ENCODE peak calls at places on chromosomes 16 and 17, in four cellular contexts. A is upper lobe of right lung, H is HL-60, Y is ascending aorta. Z is an unnamed sample.

GRCh38 chr17:10226930-10227695 is 28.7 kb upstream of the GAS7 start:
- DNase-seq in A (peak; percentile 73), H (peak; percentile 34), Y (no peak), Z (peak; percentile 8)

GRCh38 chr16:82156761-82157654 is 13.0 kb downstream of the MPHOSPH6 start:
- DNase-seq in A (no peak), H (no peak), Y (no peak), Z (no peak)

GRCh38 chr17:8803531-8804416 is 4.6 kb upstream of the MFSD6L start:
- DNase-seq in A (no peak), H (no peak), Y (no peak), Z (peak; percentile 44)

GRCh38 chr16:75080205-75081029 is 36.2 kb downstream of the LDHD start:
- DNase-seq in A (no peak), H (no peak), Y (no peak), Z (no peak)

GRCh38 chr16:49455991-49456745 is 82.6 kb downstream of the C16orf78 start:
- DNase-seq in A (peak; percentile 46), H (no peak), Y (no peak), Z (no peak)

GRCh38 chr17:63337579-63337978 is 108.5 kb downstream of the CYB561 start:
- DNase-seq in A (no peak), H (no peak), Y (no peak), Z (no peak)

GRCh38 chr16:9186061-9186460 is 94.6 kb downstream of the HAPSTR1 start:
- DNase-seq in A (no peak), H (no peak), Y (no peak), Z (no peak)

GRCh38 chr17:13350466-13350865 is 251.3 kb downstream of the HS3ST3A1 start:
- DNase-seq in A (no peak), H (no peak), Y (no peak), Z (no peak)

GRCh38 chr17:29165261-29165660 is 14.9 kb downstream of the MYO18A start:
- DNase-seq in A (no peak), H (no peak), Y (no peak), Z (no peak)

GRCh38 chr16:78368121-78369102 is 269.0 kb downstream of the WWOX start:
- DNase-seq in A (no peak), H (no peak), Y (no peak), Z (no peak)

GRCh38 chr16:16141141-16141540 is 82.2 kb downstream of the ABCC6 start:
- DNase-seq in A (no peak), H (no peak), Y (no peak), Z (no peak)

GRCh38 chr17:290626-291025 is 62.0 kb downstream of the RPH3AL start:
- DNase-seq in A (peak; percentile 27), H (no peak), Y (no peak), Z (peak; percentile 65)

GRCh38 chr16:66580605-66581209 is 1.4 kb downstream of the CMTM2 start:
- DNase-seq in A (no peak), H (no peak), Y (no peak), Z (no peak)

GRCh38 chr17:17742133-17742621 is 60.9 kb downstream of the RAI1 start:
- DNase-seq in A (no peak), H (no peak), Y (no peak), Z (no peak)

GRCh38 chr16:15644306-15644961 is 1.5 kb upstream of the MARF1 start:
- DNase-seq in A (no peak), H (no peak), Y (no peak), Z (no peak)

GRCh38 chr16:54446639-54447038 is 160.1 kb upstream of the IRX3 start:
- DNase-seq in A (no peak), H (no peak), Y (no peak), Z (peak; percentile 14)

GRCh38 chr16:15811778-15812750 is 44.8 kb downstream of the MYH11 start:
- DNase-seq in A (no peak), H (no peak), Y (peak; percentile 36), Z (no peak)

GRCh38 chr17:73833779-73834613 is 189.8 kb upstream of the SDK2 start:
- DNase-seq in A (no peak), H (no peak), Y (no peak), Z (peak; percentile 39)

GRCh38 chr17:1861391-1862010 is 31.7 kb downstream of the RPA1 start:
- DNase-seq in A (no peak), H (no peak), Y (no peak), Z (no peak)

GRCh38 chr16:4416200-4417032 is at the start of gene CORO7:
- DNase-seq in A (peak; percentile 99), H (peak; percentile 97), Y (peak; percentile 87), Z (peak; percentile 98)

GRCh38 chr17:64617125-64617780 is 44.9 kb downstream of the SMURF2 start:
- DNase-seq in A (no peak), H (no peak), Y (no peak), Z (no peak)

GRCh38 chr16:6949240-6949639 is 383.4 kb upstream of the RBFOX1 start:
- DNase-seq in A (no peak), H (no peak), Y (no peak), Z (no peak)

GRCh38 chr16:21163576-21163975 is 5.1 kb downstream of the LDAF1 start:
- DNase-seq in A (no peak), H (no peak), Y (no peak), Z (no peak)

GRCh38 chr17:1362964-1363363 is 37.1 kb downstream of the YWHAE start:
- DNase-seq in A (no peak), H (peak; percentile 71), Y (no peak), Z (no peak)

GRCh38 chr17:63832455-63832854 is 5.0 kb upstream of the FTSJ3 start:
- DNase-seq in A (no peak), H (no peak), Y (no peak), Z (no peak)

GRCh38 chr16:30186444-30186781 is 3.0 kb downstream of the CORO1A start:
- DNase-seq in A (no peak), H (no peak), Y (no peak), Z (no peak)

GRCh38 chr17:82826956-82827355 is 12.9 kb downstream of the ZNF750 start:
- DNase-seq in A (no peak), H (no peak), Y (no peak), Z (no peak)

GRCh38 chr16:89841275-89841674 is 13.0 kb downstream of the SPIRE2 start:
- DNase-seq in A (no peak), H (no peak), Y (no peak), Z (no peak)

GRCh38 chr17:16486373-16487250 is 5.4 kb downstream of the LRRC75A start:
- DNase-seq in A (peak; percentile 93), H (no peak), Y (peak; percentile 21), Z (peak; percentile 100)

GRCh38 chr17:19730829-19731228 is 14.4 kb upstream of the SLC47A2 start:
- DNase-seq in A (peak; percentile 64), H (no peak), Y (no peak), Z (peak; percentile 55)

GRCh38 chr16:81910366-81910885 is 100.8 kb downstream of the SDR42E1 start:
- DNase-seq in A (no peak), H (no peak), Y (no peak), Z (no peak)

GRCh38 chr17:64442550-64442971 is 6.4 kb upstream of the MILR1 start:
- DNase-seq in A (no peak), H (no peak), Y (no peak), Z (no peak)

GRCh38 chr17:2683912-2684311 is 27.7 kb downstream of the CLUH start:
- DNase-seq in A (no peak), H (no peak), Y (no peak), Z (no peak)

GRCh38 chr16:71933913-71934696 is 38.8 kb downstream of the IST1 start:
- DNase-seq in A (no peak), H (no peak), Y (no peak), Z (no peak)

GRCh38 chr16:58020628-58021521 is 4.7 kb upstream of the MMP15 start:
- DNase-seq in A (peak; percentile 70), H (peak; percentile 53), Y (no peak), Z (peak; percentile 75)

GRCh38 chr17:4334332-4334731 is 32.1 kb downstream of the UBE2G1 start:
- DNase-seq in A (no peak), H (no peak), Y (no peak), Z (no peak)

GRCh38 chr17:4332296-4332970 is 34.0 kb downstream of the UBE2G1 start:
- DNase-seq in A (no peak), H (no peak), Y (no peak), Z (no peak)

GRCh38 chr17:4331614-4332013 is 34.9 kb downstream of the UBE2G1 start:
- DNase-seq in A (no peak), H (no peak), Y (no peak), Z (no peak)

GRCh38 chr17:4334776-4335175 is 31.7 kb downstream of the UBE2G1 start:
- DNase-seq in A (no peak), H (no peak), Y (no peak), Z (no peak)

GRCh38 chr17:4333041-4333440 is 33.4 kb downstream of the UBE2G1 start:
- DNase-seq in A (no peak), H (no peak), Y (no peak), Z (no peak)
- H3K27me3 ChIP-seq in A (no peaks in the 10 kb centered on the region), H (no peaks in the 10 kb centered on the region), Y (no peaks in the 10 kb centered on the region), Z (no peaks in the 10 kb centered on the region)

GRCh38 chr17:80322864-80323263 is 62.2 kb downstream of the RNF213 start:
- DNase-seq in A (no peak), H (no peak), Y (no peak), Z (no peak)
- H3K27me3 ChIP-seq in A (no peaks in the 10 kb centered on the region), H (no peaks in the 10 kb centered on the region), Y (no peaks in the 10 kb centered on the region), Z (no peaks in the 10 kb centered on the region)

DNA sequence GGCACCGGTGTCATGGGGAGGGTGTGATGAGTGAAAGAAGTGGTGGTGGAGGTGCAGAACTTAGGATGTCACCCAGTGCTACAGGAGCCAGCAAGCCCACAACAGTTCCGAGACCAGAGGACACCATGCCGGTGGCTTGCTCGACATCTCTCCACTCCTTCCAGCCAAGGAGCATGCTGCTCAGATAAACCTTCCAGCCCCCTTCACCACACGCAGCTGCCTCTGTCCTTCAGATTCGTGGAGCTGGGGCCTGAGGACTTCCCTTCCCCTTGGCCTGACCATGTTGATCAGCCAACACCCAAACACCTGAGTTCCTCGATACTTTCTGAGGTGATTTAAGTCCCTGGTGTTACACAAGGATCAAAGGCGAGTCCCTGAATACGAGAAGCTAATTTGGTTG is 188.8 kb upstream of the FOXF1 start:
- DNase-seq in A (no peak), H (no peak), Y (no peak), Z (no peak)
- H3K27me3 ChIP-seq in A (peaks cover 3% of the 10 kb centered on the region), H (no peaks in the 10 kb centered on the region), Y (no peaks in the 10 kb centered on the region), Z (no peaks in the 10 kb centered on the region)

DNA sequence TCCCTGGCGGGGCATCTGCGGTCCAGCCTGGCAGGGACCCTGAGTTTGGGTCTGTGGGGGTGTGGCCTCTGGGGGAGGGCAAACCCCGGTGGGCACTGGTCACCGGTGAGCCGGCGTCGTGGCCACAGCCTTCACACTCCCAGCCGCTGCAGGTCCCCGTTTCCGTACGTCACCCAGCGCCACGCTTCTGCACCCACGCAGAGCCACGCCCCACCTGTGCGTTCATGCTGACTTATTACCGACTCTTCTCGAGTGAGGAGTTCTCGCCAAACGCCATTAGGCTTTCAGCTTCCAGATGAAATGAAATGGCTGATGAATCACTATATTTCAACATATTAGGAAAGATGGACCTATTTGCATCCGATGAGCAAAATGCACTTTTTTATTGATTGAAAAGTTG is 8.8 kb upstream of the SSTR5 start:
- DNase-seq in A (no peak), H (no peak), Y (no peak), Z (no peak)
- H3K27me3 ChIP-seq in A (peaks cover 24% of the 10 kb centered on the region), H (peaks cover 8% of the 10 kb centered on the region), Y (peaks cover 9% of the 10 kb centered on the region), Z (peaks cover 3% of the 10 kb centered on the region)

GRCh38 chr16:73060948-73061495 is 13.1 kb upstream of the ZFHX3 start:
- DNase-seq in A (no peak), H (no peak), Y (no peak), Z (no peak)
- H3K27me3 ChIP-seq in A (peaks cover 34% of the 10 kb centered on the region), H (peaks cover 57% of the 10 kb centered on the region), Y (no peaks in the 10 kb centered on the region), Z (no peaks in the 10 kb centered on the region)

GRCh38 chr17:72519598-72519936 is 398.7 kb downstream of the SOX9 start:
- DNase-seq in A (no peak), H (no peak), Y (no peak), Z (no peak)
- H3K27me3 ChIP-seq in A (no peaks in the 10 kb centered on the region), H (no peaks in the 10 kb centered on the region), Y (no peaks in the 10 kb centered on the region), Z (no peaks in the 10 kb centered on the region)

GRCh38 chr16:86128246-86128645 is 229.3 kb downstream of the IRF8 start:
- DNase-seq in A (no peak), H (no peak), Y (no peak), Z (no peak)
- H3K27me3 ChIP-seq in A (peaks cover 7% of the 10 kb centered on the region), H (no peaks in the 10 kb centered on the region), Y (no peaks in the 10 kb centered on the region), Z (no peaks in the 10 kb centered on the region)

Z was measured in thyroid gland.